ENCODE peak calls at places on chromosome 5, in seven cellular contexts. W is GM23248, R is esophagus squamous epithelium, P is amniotic stem cell, U is GM10248, E is HEK293T, J is left ventricle myocardium superior. F is an unnamed sample.
A peak's percentile ranks its signal among the peaks of the same experiment; 100 is the strongest.

GRCh38 chr5:34550255-34550654 is 105.9 kb upstream of the RAI14 start:
- DNase-seq in P (no peak), W (no peak), R (no peak), J (no peak), U (no peak), E (no peak), F (no peak)

GRCh38 chr5:56305001-56305400 is 71.9 kb upstream of the ANKRD55 start:
- DNase-seq in J (no peak), W (peak; percentile 14), R (no peak), P (no peak), E (no peak), U (no peak), F (no peak)

GRCh38 chr5:80704221-80704620 is 49.4 kb upstream of the DHFR start:
- DNase-seq in E (no peak), P (no peak), W (no peak), J (no peak), U (no peak), R (no peak), F (no peak)

GRCh38 chr5:157820593-157821252 is 38.2 kb downstream of the CLINT1 start:
- DNase-seq in J (no peak), U (peak; percentile 26), P (peak; percentile 56), W (peak; percentile 79), R (no peak), E (peak; percentile 15), F (peak; percentile 57)

GRCh38 chr5:58961631-58962280 is 378.9 kb downstream of the RAB3C start:
- DNase-seq in U (no peak), J (no peak), P (no peak), E (no peak), R (no peak), W (no peak), F (no peak)

GRCh38 chr5:33049845-33050244 is 338.7 kb downstream of the NPR3 start:
- DNase-seq in E (no peak), U (no peak), P (peak; percentile 64), J (peak; percentile 10), R (no peak), W (peak; percentile 95), F (no peak)

GRCh38 chr5:24491482-24491881 is 153.3 kb downstream of the CDH10 start:
- DNase-seq in J (no peak), P (no peak), E (no peak), U (no peak), W (no peak), R (no peak), F (no peak)

GRCh38 chr5:113081881-113082546 is 105.4 kb downstream of the DCP2 start:
- DNase-seq in J (no peak), W (peak; percentile 92), P (no peak), E (no peak), R (no peak), U (no peak), F (no peak)

GRCh38 chr5:142200387-142200786 is 91.8 kb downstream of the NDFIP1 start:
- DNase-seq in W (no peak), P (no peak), R (no peak), J (no peak), E (no peak), U (no peak), F (no peak)

GRCh38 chr5:91281409-91281808 is 101.7 kb downstream of the ARRDC3 start:
- DNase-seq in W (peak; percentile 93), U (no peak), R (no peak), J (no peak), E (no peak), P (peak; percentile 62), F (no peak)

GRCh38 chr5:15807248-15807647 is 307.3 kb downstream of the FBXL7 start:
- DNase-seq in J (peak; percentile 42), R (no peak), P (no peak), U (no peak), W (peak; percentile 56), E (no peak), F (no peak)

GRCh38 chr5:134554319-134555222 is 29.1 kb downstream of the JADE2 start:
- DNase-seq in E (no peak), J (peak; percentile 78), P (no peak), U (peak; percentile 73), W (peak; percentile 95), R (no peak), F (no peak)

GRCh38 chr5:6159864-6160199 is 218.5 kb downstream of the MED10 start:
- DNase-seq in R (no peak), P (no peak), U (no peak), E (no peak), W (no peak), J (no peak), F (no peak)

GRCh38 chr5:104418056-104418455 is 855.5 kb upstream of the NUDT12 start:
- DNase-seq in U (no peak), P (no peak), E (no peak), W (no peak), J (no peak), R (no peak), F (no peak)

GRCh38 chr5:130290219-130290618 is 386.0 kb downstream of the CHSY3 start:
- DNase-seq in J (no peak), U (no peak), R (no peak), P (no peak), W (no peak), E (no peak), F (no peak)